ENCODE peak calls at places on chromosomes 13 and 19, in four cellular contexts. One of them, this sample, is unnamed.

GRCh38 chr19:46718157-46718933 is 1.4 kb upstream of the PRKD2 start:
- DNase-seq in A549: peak; percentile 62
- DNase-seq in HepG2: no peak
- DNase-seq in K562: peak; percentile 55
- DNase-seq in this sample: peak; percentile 69

GRCh38 chr13:111954681-111955411 is 112.1 kb upstream of the SOX1 start:
- DNase-seq in A549: no peak
- DNase-seq in HepG2: no peak
- DNase-seq in K562: peak; percentile 4
- DNase-seq in this sample: no peak

GRCh38 chr13:98301721-98302120 is 124.7 kb upstream of the RNF113B start:
- DNase-seq in A549: no peak
- DNase-seq in HepG2: no peak
- DNase-seq in K562: no peak
- DNase-seq in this sample: no peak

GRCh38 chr19:43351998-43352746 is 1.3 kb upstream of the CD177 start:
- DNase-seq in A549: no peak
- DNase-seq in HepG2: no peak
- DNase-seq in K562: no peak
- DNase-seq in this sample: no peak

GRCh38 chr19:49552749-49553148 is 24.9 kb downstream of the RCN3 start:
- DNase-seq in A549: no peak
- DNase-seq in HepG2: no peak
- DNase-seq in K562: no peak
- DNase-seq in this sample: no peak

GRCh38 chr19:11264452-11265176 is 2.3 kb upstream of the DOCK6 start:
- DNase-seq in A549: no peak
- DNase-seq in HepG2: peak; percentile 31
- DNase-seq in K562: peak; percentile 31
- DNase-seq in this sample: peak; percentile 8

GRCh38 chr13:87671824-87672603 is 843 bp downstream of the SLITRK5 start:
- DNase-seq in A549: no peak
- DNase-seq in HepG2: no peak
- DNase-seq in K562: no peak
- DNase-seq in this sample: no peak

GRCh38 chr13:20416223-20416622 is 109.4 kb downstream of the CRYL1 start:
- DNase-seq in A549: no peak
- DNase-seq in HepG2: no peak
- DNase-seq in K562: no peak
- DNase-seq in this sample: no peak

GRCh38 chr13:28636677-28637317 is 22.1 kb upstream of the POMP start:
- DNase-seq in A549: peak; percentile 22
- DNase-seq in HepG2: peak; percentile 58
- DNase-seq in K562: peak; percentile 75
- DNase-seq in this sample: peak; percentile 68

GRCh38 chr13:78772933-78773332 is 114.0 kb upstream of the OBI1 start:
- DNase-seq in A549: no peak
- DNase-seq in HepG2: no peak
- DNase-seq in K562: no peak
- DNase-seq in this sample: no peak

GRCh38 chr19:925912-926594 is at the start of gene ARID3A:
- DNase-seq in A549: peak; percentile 71
- DNase-seq in HepG2: no peak
- DNase-seq in K562: no peak
- DNase-seq in this sample: no peak

GRCh38 chr19:7730286-7731217 is 1.4 kb downstream of the CLEC4G start:
- DNase-seq in A549: no peak
- DNase-seq in HepG2: no peak
- DNase-seq in K562: no peak
- DNase-seq in this sample: no peak

GRCh38 chr13:27830010-27830409 is 37.7 kb downstream of the GSX1 start:
- DNase-seq in A549: peak; percentile 33
- DNase-seq in HepG2: no peak
- DNase-seq in K562: peak; percentile 53
- DNase-seq in this sample: no peak

GRCh38 chr19:28686741-28687140 is 526.2 kb downstream of the UQCRFS1 start:
- DNase-seq in A549: no peak
- DNase-seq in HepG2: no peak
- DNase-seq in K562: peak; percentile 16
- DNase-seq in this sample: no peak

GRCh38 chr19:33788676-33789075 is 8.0 kb upstream of the KCTD15 start:
- DNase-seq in A549: no peak
- DNase-seq in HepG2: no peak
- DNase-seq in K562: no peak
- DNase-seq in this sample: no peak

GRCh38 chr13:31965361-31966066 is 66.1 kb upstream of the FRY start:
- DNase-seq in A549: no peak
- DNase-seq in HepG2: no peak
- DNase-seq in K562: no peak
- DNase-seq in this sample: peak; percentile 84

GRCh38 chr13:46170687-46171086 is 11.3 kb downstream of the LCP1 start:
- DNase-seq in A549: no peak
- DNase-seq in HepG2: peak; percentile 10
- DNase-seq in K562: no peak
- DNase-seq in this sample: no peak

GRCh38 chr13:23447927-23448326 is 14.4 kb upstream of the SACS start:
- DNase-seq in A549: no peak
- DNase-seq in HepG2: no peak
- DNase-seq in K562: no peak
- DNase-seq in this sample: no peak

GRCh38 chr13:41562083-41562482 is 104.7 kb downstream of the RGCC start:
- DNase-seq in A549: no peak
- DNase-seq in HepG2: no peak
- DNase-seq in K562: no peak
- DNase-seq in this sample: no peak

GRCh38 chr13:51494151-51494550 is 41.3 kb upstream of the INTS6 start:
- DNase-seq in A549: no peak
- DNase-seq in HepG2: no peak
- DNase-seq in K562: no peak
- DNase-seq in this sample: no peak

GRCh38 chr13:30148171-30148754 is 159.1 kb downstream of the KATNAL1 start:
- DNase-seq in A549: no peak
- DNase-seq in HepG2: no peak
- DNase-seq in K562: no peak
- DNase-seq in this sample: no peak

GRCh38 chr13:51255556-51255955 is 33.4 kb downstream of the FAM124A start:
- DNase-seq in A549: no peak
- DNase-seq in HepG2: no peak
- DNase-seq in K562: no peak
- DNase-seq in this sample: no peak

GRCh38 chr19:32652893-32653625 is 21.9 kb downstream of the ANKRD27 start:
- DNase-seq in A549: no peak
- DNase-seq in HepG2: no peak
- DNase-seq in K562: no peak
- DNase-seq in this sample: no peak

GRCh38 chr19:11138659-11139526 is 16.7 kb downstream of the SPC24 start:
- DNase-seq in A549: peak; percentile 69
- DNase-seq in HepG2: peak; percentile 54
- DNase-seq in K562: peak; percentile 73
- DNase-seq in this sample: no peak

GRCh38 chr13:98173431-98173921 is 3.6 kb downstream of the RNF113B start:
- DNase-seq in A549: no peak
- DNase-seq in HepG2: peak; percentile 95
- DNase-seq in K562: no peak
- DNase-seq in this sample: no peak

GRCh38 chr19:44925114-44925891 is 10.9 kb downstream of the APOC1 start:
- DNase-seq in A549: no peak
- DNase-seq in HepG2: peak; percentile 95
- DNase-seq in K562: no peak
- DNase-seq in this sample: no peak

GRCh38 chr13:98406475-98406874 is 170.4 kb downstream of the STK24 start:
- DNase-seq in A549: no peak
- DNase-seq in HepG2: no peak
- DNase-seq in K562: no peak
- DNase-seq in this sample: no peak

GRCh38 chr13:112894673-112895481 is 74.1 kb upstream of the MCF2L start:
- DNase-seq in A549: no peak
- DNase-seq in HepG2: peak; percentile 41
- DNase-seq in K562: no peak
- DNase-seq in this sample: no peak

GRCh38 chr13:108629353-108629752 is at the start of gene MYO16:
- DNase-seq in A549: no peak
- DNase-seq in HepG2: no peak
- DNase-seq in K562: peak; percentile 11
- DNase-seq in this sample: no peak

GRCh38 chr19:1574354-1574753 is 6.2 kb upstream of the MEX3D start:
- DNase-seq in A549: no peak
- DNase-seq in HepG2: no peak
- DNase-seq in K562: no peak
- DNase-seq in this sample: no peak

GRCh38 chr13:99086869-99087129 is 108.9 kb upstream of the DOCK9 start:
- DNase-seq in A549: peak; percentile 21
- DNase-seq in HepG2: no peak
- DNase-seq in K562: no peak
- DNase-seq in this sample: no peak

GRCh38 chr19:6133231-6133630 is 2.2 kb upstream of the ACSBG2 start:
- DNase-seq in A549: no peak
- DNase-seq in HepG2: no peak
- DNase-seq in K562: no peak
- DNase-seq in this sample: no peak

DNA sequence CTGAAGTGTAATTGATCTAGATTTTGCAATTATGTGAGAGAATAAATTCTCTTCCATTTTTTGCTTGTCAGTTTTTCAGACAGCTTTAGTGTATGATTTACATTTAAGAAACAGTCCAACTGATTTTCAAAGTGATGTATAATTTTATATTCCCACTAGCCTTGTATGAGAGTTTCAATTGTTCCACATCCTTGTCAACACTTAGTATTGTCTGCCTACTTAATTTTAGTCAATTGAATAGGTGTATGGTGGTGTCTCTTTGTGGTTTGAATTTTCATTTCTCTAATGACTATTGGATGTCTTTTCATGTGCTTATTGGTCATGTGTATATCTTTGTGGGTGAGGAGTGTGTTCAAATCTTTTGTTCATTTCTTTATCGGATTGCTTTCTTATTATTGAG is 49.4 kb upstream of the SPRY2 start:
- DNase-seq in A549: no peak
- DNase-seq in HepG2: no peak
- DNase-seq in K562: no peak
- DNase-seq in this sample: no peak
- TF ChIP-seq CHD4 in A549: no peak
- TF ChIP-seq CHD4 in HepG2: no peak
- TF ChIP-seq CHD4 in K562: no peak
- TF ChIP-seq CHD4 in this sample: no peak

GRCh38 chr19:30719189-30719990 is 347.2 kb downstream of the ZNF536 start:
- DNase-seq in A549: no peak
- DNase-seq in HepG2: no peak
- DNase-seq in K562: peak; percentile 3
- DNase-seq in this sample: no peak

GRCh38 chr19:30718728-30719127 is 346.5 kb downstream of the ZNF536 start:
- DNase-seq in A549: no peak
- DNase-seq in HepG2: no peak
- DNase-seq in K562: no peak
- DNase-seq in this sample: no peak

GRCh38 chr19:30722236-30722635 is 350.1 kb downstream of the ZNF536 start:
- DNase-seq in A549: no peak
- DNase-seq in HepG2: no peak
- DNase-seq in K562: no peak
- DNase-seq in this sample: no peak

GRCh38 chr19:30718014-30718413 is 345.8 kb downstream of the ZNF536 start:
- DNase-seq in A549: no peak
- DNase-seq in HepG2: no peak
- DNase-seq in K562: no peak
- DNase-seq in this sample: no peak

GRCh38 chr19:30719991-30720329 is 347.8 kb downstream of the ZNF536 start:
- DNase-seq in A549: no peak
- DNase-seq in HepG2: no peak
- DNase-seq in K562: no peak
- DNase-seq in this sample: no peak
- TF ChIP-seq CHD4 in A549: no peak
- TF ChIP-seq CHD4 in HepG2: no peak
- TF ChIP-seq CHD4 in K562: no peak
- TF ChIP-seq CHD4 in this sample: no peak

GRCh38 chr13:110713981-110714797 is 689 bp downstream of the ING1 start:
- DNase-seq in A549: no peak
- DNase-seq in HepG2: peak; percentile 28
- DNase-seq in K562: peak; percentile 50
- DNase-seq in this sample: no peak

GRCh38 chr13:110714798-110715394 is 1.4 kb downstream of the ING1 start:
- DNase-seq in A549: no peak
- DNase-seq in HepG2: peak; percentile 20
- DNase-seq in K562: peak; percentile 50
- DNase-seq in this sample: no peak

GRCh38 chr13:110715395-110716234 is 2.1 kb downstream of the ING1 start:
- DNase-seq in A549: peak; percentile 82
- DNase-seq in HepG2: peak; percentile 99
- DNase-seq in K562: peak; percentile 95
- DNase-seq in this sample: peak; percentile 99

GRCh38 chr13:110713642-110713952 is at the start of gene ING1:
- DNase-seq in A549: no peak
- DNase-seq in HepG2: no peak
- DNase-seq in K562: no peak
- DNase-seq in this sample: no peak

DNA sequence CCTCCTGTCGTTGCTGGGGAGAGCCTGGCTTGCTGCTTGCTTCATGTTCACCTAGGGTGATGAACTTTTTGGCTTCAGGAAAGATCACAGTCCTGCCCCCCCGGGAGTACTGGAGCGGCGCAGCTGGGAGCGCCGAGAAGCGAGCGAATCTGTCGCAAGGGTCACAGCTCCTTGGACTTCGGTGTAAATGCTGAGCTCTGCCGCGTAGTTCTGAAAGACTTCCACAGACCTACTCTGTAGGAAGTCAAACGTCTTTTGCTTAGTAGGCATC is 2.7 kb downstream of the ING1 start:
- DNase-seq in A549: no peak
- DNase-seq in HepG2: peak; percentile 24
- DNase-seq in K562: peak; percentile 55
- DNase-seq in this sample: no peak
- TF ChIP-seq CHD4 in A549: no peak
- TF ChIP-seq CHD4 in HepG2: no peak
- TF ChIP-seq CHD4 in K562: no peak
- TF ChIP-seq CHD4 in this sample: no peak

GRCh38 chr19:4512070-4512469 is 6.2 kb downstream of the PLIN4 start:
- DNase-seq in A549: no peak
- DNase-seq in HepG2: no peak
- DNase-seq in K562: no peak
- DNase-seq in this sample: no peak
- TF ChIP-seq CHD4 in A549: no peak
- TF ChIP-seq CHD4 in HepG2: no peak
- TF ChIP-seq CHD4 in K562: no peak
- TF ChIP-seq CHD4 in this sample: no peak

DNA sequence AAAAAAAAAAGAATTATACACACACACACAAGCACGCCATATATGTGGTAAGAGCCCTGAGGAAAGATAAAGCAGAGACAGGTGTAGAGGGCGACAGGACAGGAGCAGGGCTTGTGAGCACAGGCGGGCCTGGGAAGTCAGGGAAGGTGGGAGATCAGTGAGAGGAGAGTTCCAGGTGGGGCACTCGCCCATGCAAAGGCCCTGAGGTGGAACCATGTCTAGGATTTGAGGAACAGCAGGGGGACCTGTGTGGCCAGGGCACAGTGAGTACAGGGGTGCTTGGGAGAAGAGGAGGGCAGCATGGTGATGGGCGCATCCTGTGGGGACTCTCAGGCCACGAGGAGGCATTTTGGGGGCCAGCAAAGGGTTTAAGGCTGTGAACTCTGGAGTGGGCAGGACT is 32.5 kb upstream of the NCCRP1 start:
- DNase-seq in A549: no peak
- DNase-seq in HepG2: no peak
- DNase-seq in K562: no peak
- DNase-seq in this sample: no peak
- TF ChIP-seq CHD4 in A549: no peak
- TF ChIP-seq CHD4 in HepG2: no peak
- TF ChIP-seq CHD4 in K562: no peak
- TF ChIP-seq CHD4 in this sample: no peak